ENCODE peak calls at places on chromosomes 4 and X, in four cellular contexts. Y is HEK293T, Z is HepG2, U is K562. D is an unnamed sample.

GRCh38 chr4:23260510-23260909 is 567.8 kb downstream of the GBA3 start:
- DNase-seq in Y (no peak), Z (no peak), U (peak; percentile 7), D (no peak)

GRCh38 chr4:37068580-37068979 is 176.0 kb upstream of the NWD2 start:
- DNase-seq in Y (no peak), Z (peak; percentile 2), U (peak; percentile 14), D (peak; percentile 68)

GRCh38 chr4:180059216-180059881 is 2183.9 kb upstream of the TENM3 start:
- DNase-seq in Y (peak; percentile 29), Z (no peak), U (peak; percentile 1), D (peak; percentile 32)

GRCh38 chr4:128315756-128316520 is 28.3 kb upstream of the PGRMC2 start:
- DNase-seq in Y (no peak), Z (no peak), U (no peak), D (no peak)

GRCh38 chr4:7295917-7296660 is 103.8 kb downstream of the SORCS2 start:
- DNase-seq in Y (peak; percentile 32), Z (no peak), U (peak; percentile 35), D (peak; percentile 54)

GRCh38 chrX:110045988-110046387 is 43.1 kb downstream of the TMEM164 start:
- DNase-seq in Y (no peak), Z (peak; percentile 65), U (no peak), D (no peak)

GRCh38 chr4:26490111-26490979 is at the start of gene CCKAR:
- DNase-seq in Y (no peak), Z (no peak), U (no peak), D (no peak)

GRCh38 chr4:22487333-22487732 is 28.5 kb downstream of the ADGRA3 start:
- DNase-seq in Y (no peak), Z (peak; percentile 78), U (no peak), D (no peak)

GRCh38 chr4:3231431-3231980 is 17.5 kb upstream of the MSANTD1 start:
- DNase-seq in Y (no peak), Z (no peak), U (no peak), D (no peak)

GRCh38 chr4:47786958-47787370 is 50.9 kb downstream of the CORIN start:
- DNase-seq in Y (no peak), Z (peak; percentile 67), U (no peak), D (no peak)

GRCh38 chr4:8315343-8316250 is 46.0 kb downstream of the HTRA3 start:
- DNase-seq in Y (no peak), Z (peak; percentile 62), U (no peak), D (no peak)

GRCh38 chr4:179492260-179492844 is 2050.1 kb upstream of the AGA start:
- DNase-seq in Y (no peak), Z (no peak), U (no peak), D (no peak)

GRCh38 chr4:14247767-14248166 is 620.2 kb upstream of the BOD1L1 start:
- DNase-seq in Y (no peak), Z (no peak), U (no peak), D (no peak)

GRCh38 chrX:153925387-153925738 is 701 bp downstream of the ARHGAP4 start:
- DNase-seq in Y (no peak), Z (no peak), U (no peak), D (no peak)

GRCh38 chr4:93063325-93063724 is 759.6 kb downstream of the GRID2 start:
- DNase-seq in Y (no peak), Z (no peak), U (no peak), D (no peak)

GRCh38 chrX:103687073-103687695 is 685 bp upstream of the MORF4L2 start:
- DNase-seq in Y (peak; percentile 73), Z (no peak), U (peak; percentile 87), D (peak; percentile 60)

GRCh38 chr4:3871881-3872833 is 106.0 kb downstream of the ADRA2C start:
- DNase-seq in Y (no peak), Z (no peak), U (no peak), D (peak; percentile 30)

GRCh38 chr4:125420499-125420898 is 105.7 kb downstream of the FAT4 start:
- DNase-seq in Y (peak; percentile 12), Z (no peak), U (no peak), D (no peak)

GRCh38 chr4:39713691-39714090 is 15.8 kb downstream of the UBE2K start:
- DNase-seq in Y (no peak), Z (no peak), U (no peak), D (no peak)

GRCh38 chr4:67593741-67594175 is 35.2 kb downstream of the STAP1 start:
- DNase-seq in Y (no peak), Z (no peak), U (no peak), D (no peak)

GRCh38 chrX:15349046-15349445 is 13.7 kb upstream of the PIGA start:
- DNase-seq in Y (peak; percentile 54), Z (peak; percentile 55), U (peak; percentile 69), D (no peak)

GRCh38 chrX:10579018-10579752 is 41.2 kb downstream of the MID1 start:
- DNase-seq in Y (no peak), Z (peak; percentile 62), U (no peak), D (no peak)

GRCh38 chrX:150546711-150547153 is 21.7 kb upstream of the MTM1 start:
- DNase-seq in Y (no peak), Z (no peak), U (no peak), D (no peak)

GRCh38 chrX:53263597-53264094 is 17.7 kb downstream of the IQSEC2 start:
- DNase-seq in Y (no peak), Z (no peak), U (peak; percentile 85), D (no peak)

GRCh38 chrX:37347420-37347819 is 1.7 kb upstream of the PRRG1 start:
- DNase-seq in Y (no peak), Z (peak; percentile 72), U (no peak), D (no peak)

GRCh38 chrX:133639726-133640125 is 224.4 kb upstream of the GPC4 start:
- DNase-seq in Y (no peak), Z (no peak), U (no peak), D (no peak)

GRCh38 chr4:140955528-140956094 is 177.7 kb downstream of the RNF150 start:
- DNase-seq in Y (no peak), Z (no peak), U (no peak), D (no peak)

GRCh38 chr4:142925161-142925560 is 79.1 kb upstream of the INPP4B start:
- DNase-seq in Y (no peak), Z (no peak), U (no peak), D (no peak)

GRCh38 chrX:32514986-32515385 is 696.4 kb downstream of the DMD start:
- DNase-seq in Y (no peak), Z (no peak), U (no peak), D (no peak)

GRCh38 chr4:140332734-140333133 is 40.7 kb upstream of the SCOC start:
- DNase-seq in Y (no peak), Z (no peak), U (no peak), D (no peak)

DNA sequence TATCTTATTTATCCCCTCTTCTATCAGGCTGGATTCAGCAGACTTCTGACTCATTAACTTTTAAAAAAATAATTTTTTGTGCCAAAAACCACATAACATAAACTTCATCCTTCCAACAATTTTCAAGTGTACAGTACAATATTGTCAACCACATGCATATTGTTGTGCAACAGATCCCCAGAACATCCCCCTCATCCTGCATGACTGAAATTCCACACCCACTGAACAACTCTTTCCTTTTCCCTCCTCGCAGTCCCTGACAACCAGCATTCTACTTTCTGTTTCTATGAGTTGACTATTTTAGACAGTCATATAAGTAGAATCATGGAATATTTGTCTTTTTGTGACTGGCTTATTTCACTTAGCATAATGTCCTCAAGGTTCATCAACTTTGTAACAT is 2.2 kb upstream of the MID2 start:
- DNase-seq in Y (no peak), Z (no peak), U (no peak), D (no peak)
- TF ChIP-seq ELF4 in Y (no peak), Z (no peak), U (no peak), D (no peak)

DNA sequence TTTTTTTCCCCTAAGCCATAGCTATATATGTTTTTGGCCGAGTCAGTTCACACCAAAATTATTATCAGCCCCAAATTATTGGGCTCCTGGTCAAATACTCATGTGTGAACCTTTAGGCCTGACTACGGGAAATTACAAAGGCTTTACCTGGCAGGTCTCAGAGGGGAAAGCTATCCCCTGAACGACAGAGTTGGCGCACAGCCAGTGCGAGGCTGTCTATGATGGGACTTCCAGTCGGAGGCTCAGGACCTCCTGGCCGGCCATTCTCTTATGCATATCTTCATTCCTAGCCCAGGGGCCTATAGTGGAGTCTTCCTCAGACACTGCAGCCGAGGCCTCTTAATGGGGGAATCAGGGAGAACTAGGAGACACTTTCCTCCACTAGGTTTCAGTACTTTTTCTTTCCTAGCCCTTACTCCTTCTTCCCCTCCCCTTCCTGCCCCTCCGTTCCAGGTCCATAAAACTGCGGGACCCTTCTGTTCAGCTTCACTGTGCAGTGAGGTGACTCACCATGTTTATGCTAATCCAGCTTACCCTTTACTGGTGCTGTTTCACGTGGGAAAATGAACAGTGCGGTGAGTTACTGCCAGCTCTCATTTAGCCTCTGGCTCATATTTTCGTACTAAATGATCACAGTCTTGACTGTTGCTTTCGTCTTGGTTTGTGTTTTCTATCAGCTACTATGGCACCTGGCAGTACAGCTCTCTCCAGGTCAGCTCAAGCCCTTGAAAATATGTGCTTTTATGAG is 533.9 kb downstream of the FSTL5 start:
- DNase-seq in Y (peak; percentile 49), Z (no peak), U (peak; percentile 0), D (no peak)
- TF ChIP-seq ELF4 in Y (no peak), Z (no peak), U (no peak), D (no peak)

GRCh38 chr4:57070461-57070860 is 39.7 kb downstream of the IGFBP7 start:
- DNase-seq in Y (no peak), Z (no peak), U (no peak), D (no peak)

GRCh38 chr4:57073559-57073958 is 36.6 kb downstream of the IGFBP7 start:
- DNase-seq in Y (no peak), Z (no peak), U (no peak), D (no peak)

GRCh38 chr4:57074753-57075152 is 35.4 kb downstream of the IGFBP7 start:
- DNase-seq in Y (no peak), Z (no peak), U (no peak), D (no peak)

GRCh38 chr4:57068237-57068981 is 41.8 kb downstream of the IGFBP7 start:
- DNase-seq in Y (no peak), Z (no peak), U (no peak), D (no peak)

GRCh38 chr4:57071340-57071739 is 38.8 kb downstream of the IGFBP7 start:
- DNase-seq in Y (no peak), Z (no peak), U (no peak), D (no peak)
- TF ChIP-seq ELF4 in Y (no peak), Z (no peak), U (no peak), D (no peak)

GRCh38 chr4:21469438-21470032 is 479.0 kb downstream of the KCNIP4 start:
- DNase-seq in Y (peak; percentile 6), Z (peak; percentile 11), U (no peak), D (no peak)
- TF ChIP-seq ELF4 in Y (no peak), Z (no peak), U (no peak), D (no peak)

DNA sequence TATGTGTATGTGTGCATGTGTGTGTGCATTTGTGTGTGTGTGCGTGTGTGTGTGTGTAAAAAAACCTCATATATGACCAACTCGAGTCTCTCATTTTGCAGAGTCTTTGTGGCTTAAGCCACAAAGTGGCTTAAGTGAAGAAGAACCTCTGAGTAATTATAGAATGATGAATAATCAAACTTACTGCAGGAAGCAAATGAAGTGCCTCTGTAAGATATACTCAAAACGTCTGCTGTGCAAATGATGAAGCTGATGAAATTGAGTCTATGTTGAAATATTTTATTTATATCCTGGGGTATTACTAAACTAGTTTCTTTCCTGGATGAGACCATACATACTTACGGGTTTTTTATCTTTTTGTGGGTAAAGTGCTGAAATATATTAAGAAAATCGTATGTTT is 1198.7 kb downstream of the PCDH7 start:
- DNase-seq in Y (no peak), Z (no peak), U (no peak), D (no peak)
- TF ChIP-seq ELF4 in Y (no peak), Z (no peak), U (no peak), D (no peak)

D was measured in WTC11.